ENCODE peak calls at places on chromosomes 1 and 21, in six cellular contexts. Z is Calu3; V is colonic mucosa; D is CD8-positive, alpha-beta T cell; I is hepatocyte; L is AG09319. A is an unnamed sample.

GRCh38 chr1:119771016-119771415 is 2.3 kb upstream of the HMGCS2 start:
- DNase-seq in Z (no peak), V (peak; percentile 48), D (no peak), I (peak; percentile 61), L (no peak), A (no peak)

GRCh38 chr1:151680391-151680790 is 36.2 kb downstream of the CELF3 start:
- DNase-seq in Z (no peak), V (no peak), D (no peak), I (no peak), L (no peak), A (no peak)

GRCh38 chr1:85502625-85503083 is 37.7 kb upstream of the DDAH1 start:
- DNase-seq in Z (peak; percentile 74), V (peak; percentile 65), D (no peak), I (peak; percentile 79), L (peak; percentile 45), A (no peak)

GRCh38 chr1:41504126-41505035 is 19.9 kb upstream of the EDN2 start:
- DNase-seq in Z (peak; percentile 55), V (no peak), D (no peak), I (peak; percentile 63), L (peak; percentile 27), A (no peak)

GRCh38 chr21:28110074-28110473 is 882.6 kb downstream of the LTN1 start:
- DNase-seq in Z (no peak), V (no peak), D (no peak), I (no peak), L (no peak), A (no peak)

GRCh38 chr1:229117664-229118300 is 153.1 kb upstream of the RAB4A start:
- DNase-seq in Z (peak; percentile 76), V (peak; percentile 53), D (no peak), I (peak; percentile 54), L (no peak), A (no peak)

GRCh38 chr1:160942926-160943325 is 11.7 kb downstream of the ITLN2 start:
- DNase-seq in Z (peak; percentile 41), V (no peak), D (no peak), I (no peak), L (no peak), A (no peak)

GRCh38 chr1:87212431-87213125 is 116.1 kb upstream of the LMO4 start:
- DNase-seq in Z (no peak), V (no peak), D (no peak), I (no peak), L (no peak), A (no peak)

GRCh38 chr1:211135342-211135950 is 1.5 kb upstream of the KCNH1 start:
- DNase-seq in Z (no peak), V (no peak), D (no peak), I (peak; percentile 68), L (peak; percentile 31), A (no peak)

GRCh38 chr1:185045793-185046441 is 559 bp downstream of the RNF2 start:
- DNase-seq in Z (peak; percentile 40), V (peak; percentile 53), D (no peak), I (peak; percentile 74), L (no peak), A (no peak)

GRCh38 chr1:30698401-30698981 is 24.9 kb downstream of the MATN1 start:
- DNase-seq in Z (no peak), V (no peak), D (no peak), I (no peak), L (no peak), A (no peak)

GRCh38 chr1:181936768-181937581 is 124.5 kb downstream of the ZNF648 start:
- DNase-seq in Z (peak; percentile 73), V (peak; percentile 52), D (no peak), I (peak; percentile 83), L (no peak), A (peak; percentile 9)

GRCh38 chr1:12447301-12447700 is 170.7 kb downstream of the DHRS3 start:
- DNase-seq in Z (no peak), V (no peak), D (no peak), I (no peak), L (no peak), A (no peak)

GRCh38 chr1:57483954-57484353 is 60.1 kb upstream of the DAB1 start:
- DNase-seq in Z (no peak), V (no peak), D (no peak), I (no peak), L (no peak), A (no peak)

GRCh38 chr1:109750920-109751319 is 10.1 kb upstream of the GSTM3 start:
- DNase-seq in Z (no peak), V (peak; percentile 14), D (no peak), I (no peak), L (no peak), A (no peak)

GRCh38 chr1:36962991-36963390 is 71.3 kb downstream of the GRIK3 start:
- DNase-seq in Z (no peak), V (no peak), D (no peak), I (no peak), L (no peak), A (no peak)

GRCh38 chr1:208437416-208437815 is 193.2 kb upstream of the PLXNA2 start:
- DNase-seq in Z (no peak), V (no peak), D (no peak), I (no peak), L (no peak), A (no peak)

GRCh38 chr1:19447550-19447949 is 37.8 kb downstream of the CAPZB start:
- DNase-seq in Z (no peak), V (no peak), D (no peak), I (no peak), L (no peak), A (no peak)

GRCh38 chr1:19448491-19449439 is 36.6 kb downstream of the CAPZB start:
- DNase-seq in Z (no peak), V (peak; percentile 56), D (no peak), I (peak; percentile 53), L (peak; percentile 92), A (no peak)

GRCh38 chr1:19443321-19443720 is 42.0 kb downstream of the CAPZB start:
- DNase-seq in Z (no peak), V (no peak), D (no peak), I (no peak), L (no peak), A (no peak)

GRCh38 chr1:19444399-19445021 is 40.8 kb downstream of the CAPZB start:
- DNase-seq in Z (no peak), V (no peak), D (no peak), I (no peak), L (no peak), A (no peak)

GRCh38 chr1:19445417-19446342 is 39.7 kb downstream of the CAPZB start:
- DNase-seq in Z (no peak), V (no peak), D (no peak), I (peak; percentile 61), L (no peak), A (no peak)
- TF ChIP-seq CTCF in Z (peak; percentile 16), V (no peak), D (no peak), I (peak; percentile 33), L (peak; percentile 44), A (no peak)

DNA sequence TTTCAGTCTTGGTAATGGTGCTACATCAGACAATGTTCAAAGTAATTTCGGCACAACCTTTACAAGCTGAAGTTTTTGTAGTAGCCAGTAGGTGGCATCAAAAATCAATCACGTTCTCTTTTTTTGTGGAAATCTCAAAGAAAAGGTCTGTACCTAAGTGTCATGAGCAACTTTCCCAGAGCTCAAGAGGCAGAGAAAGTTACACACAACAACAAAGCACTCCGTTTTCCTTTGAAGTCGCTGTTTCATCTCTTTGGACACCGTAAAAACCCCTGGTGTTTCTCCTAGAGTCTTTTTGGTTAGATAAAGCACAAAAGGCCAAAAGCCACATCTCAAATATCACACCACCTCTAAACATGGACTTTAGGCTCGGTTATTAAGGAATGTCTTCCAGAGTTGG is 131.6 kb downstream of the LHX8 start:
- DNase-seq in Z (peak; percentile 22), V (no peak), D (no peak), I (peak; percentile 54), L (peak; percentile 18), A (no peak)
- TF ChIP-seq CTCF in Z (no peak), V (peak; percentile 45), D (no peak), I (peak; percentile 71), L (peak; percentile 66), A (no peak)

DNA sequence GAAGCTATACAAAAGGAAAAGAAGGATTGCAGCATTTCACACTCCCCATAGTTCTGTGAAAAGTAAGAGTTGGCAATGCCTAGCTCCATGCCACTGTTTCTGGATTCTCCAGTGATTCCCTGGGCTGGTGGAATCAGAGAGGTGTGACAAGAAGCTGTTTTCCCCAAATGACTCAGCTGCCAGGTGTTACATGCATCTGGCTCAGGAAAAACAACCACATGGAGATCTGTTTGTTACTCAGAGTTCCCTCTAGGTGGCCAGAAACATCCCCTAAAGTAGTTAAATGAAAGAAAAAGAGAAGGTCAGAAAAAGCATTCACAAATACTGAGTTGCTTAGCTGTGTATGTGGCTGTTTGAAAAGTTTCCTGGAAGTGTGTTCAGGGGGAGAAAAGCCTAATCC is 115.8 kb downstream of the UCK2 start:
- DNase-seq in Z (no peak), V (no peak), D (no peak), I (no peak), L (no peak), A (no peak)
- TF ChIP-seq CTCF in Z (no peak), V (no peak), D (no peak), I (no peak), L (no peak), A (no peak)

GRCh38 chr21:42153746-42154145 is 65.2 kb upstream of the ABCG1 start:
- DNase-seq in Z (no peak), V (no peak), D (no peak), I (no peak), L (no peak), A (no peak)
- TF ChIP-seq CTCF in Z (no peak), V (no peak), D (no peak), I (no peak), L (no peak), A (no peak)

GRCh38 chr1:118660769-118661168 is 327.4 kb downstream of the TBX15 start:
- DNase-seq in Z (no peak), V (no peak), D (no peak), I (no peak), L (no peak), A (no peak)
- TF ChIP-seq CTCF in Z (no peak), V (no peak), D (no peak), I (no peak), L (no peak), A (no peak)

DNA sequence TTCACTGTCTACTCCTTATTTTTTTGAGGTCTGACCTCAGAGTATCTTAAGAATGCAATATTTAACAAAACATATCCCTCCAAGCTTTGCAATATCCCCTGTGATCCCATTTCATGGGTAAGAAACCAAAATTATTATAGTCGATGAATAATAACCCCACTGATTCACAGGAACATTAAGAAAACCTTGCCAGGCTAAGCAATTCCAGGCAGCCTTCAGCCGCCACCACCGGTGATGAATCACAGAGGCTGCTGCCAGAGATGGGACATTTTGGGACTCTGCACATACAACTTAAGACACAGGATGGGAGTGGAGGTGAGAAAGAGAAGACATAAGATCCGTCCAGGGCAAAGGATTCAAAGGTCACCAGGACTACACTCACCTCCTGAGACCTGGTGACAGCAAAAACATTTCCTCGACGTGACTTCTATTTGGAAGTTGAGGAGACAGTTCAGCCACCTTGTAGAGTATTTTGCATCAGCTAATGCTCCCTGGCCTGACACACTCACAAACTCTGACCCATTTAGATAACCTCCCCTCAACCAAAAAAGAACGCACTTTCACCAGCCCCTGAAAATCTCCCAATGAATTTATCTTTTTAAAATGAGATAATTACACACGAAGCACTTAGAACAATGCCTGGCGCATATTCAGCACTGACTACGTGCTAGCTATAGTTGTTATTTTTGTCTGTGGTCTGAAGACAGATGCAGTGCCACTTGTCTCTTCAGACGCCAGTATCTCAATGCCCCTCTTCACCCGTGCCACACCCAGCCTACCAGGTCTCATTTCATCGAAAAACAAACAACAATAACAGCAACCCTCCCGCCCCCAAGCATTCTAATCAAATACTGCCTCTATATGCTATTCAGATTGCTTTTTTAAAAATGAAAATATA is 17.8 kb upstream of the OVAAL start:
- DNase-seq in Z (no peak), V (no peak), D (no peak), I (no peak), L (no peak), A (no peak)
- TF ChIP-seq CTCF in Z (no peak), V (no peak), D (no peak), I (no peak), L (no peak), A (no peak)

A was measured in keratinocyte.